ENCODE peak calls at places on chromosomes 5 and 9, in six cellular contexts. A is brain microvascular endothelial cell, Q is tibial nerve, U is neural progenitor cell, R is A673, Y is pancreas. B is an unnamed sample. For H3K36me3, the result is how much of the 10 kb centered on the place peaks cover.

GRCh38 chr5:120372899-120373298 is 91.2 kb upstream of the PRR16 start:
- DNase-seq in A (peak), Q (no peak), U (no peak), R (no peak), Y (no peak), B (no peak)

GRCh38 chr5:42745426-42745825 is 11.2 kb upstream of the CCDC152 start:
- DNase-seq in A (no peak), Q (no peak), U (peak), R (peak), Y (no peak), B (no peak)

GRCh38 chr9:35579130-35579529 is 25.9 kb upstream of the TESK1 start:
- DNase-seq in A (no peak), Q (no peak), U (no peak), R (no peak), Y (no peak), B (no peak)

GRCh38 chr5:36417668-36418067 is 116.0 kb upstream of the RANBP3L start:
- DNase-seq in A (no peak), Q (no peak), U (no peak), R (no peak), Y (no peak), B (no peak)

GRCh38 chr9:99274511-99274910 is 52.4 kb downstream of the SEC61B start:
- DNase-seq in A (no peak), Q (no peak), U (no peak), R (no peak), Y (no peak), B (no peak)

GRCh38 chr9:16612627-16613026 is 257.8 kb downstream of the BNC2 start:
- DNase-seq in A (no peak), Q (no peak), U (no peak), R (no peak), Y (no peak), B (no peak)

GRCh38 chr5:96381526-96381925 is 51.5 kb downstream of the PCSK1 start:
- DNase-seq in A (no peak), Q (no peak), U (peak), R (no peak), Y (no peak), B (no peak)

GRCh38 chr9:70802206-70802605 is 319.2 kb downstream of the TRPM3 start:
- DNase-seq in A (peak), Q (no peak), U (no peak), R (no peak), Y (no peak), B (no peak)

GRCh38 chr5:77777281-77777892 is 1.2 kb upstream of the TBCA start:
- DNase-seq in A (no peak), Q (no peak), U (no peak), R (no peak), Y (no peak), B (no peak)

GRCh38 chr5:76723266-76723665 is 7.3 kb downstream of the F2R start:
- DNase-seq in A (no peak), Q (no peak), U (no peak), R (no peak), Y (no peak), B (no peak)

GRCh38 chr5:116575635-116576042 is 1.0 kb upstream of the SEMA6A start:
- DNase-seq in A (no peak), Q (no peak), U (peak), R (peak), Y (no peak), B (no peak)

GRCh38 chr5:55446690-55447351 is 87.9 kb downstream of the PLPP1 start:
- DNase-seq in A (no peak), Q (no peak), U (no peak), R (no peak), Y (no peak), B (no peak)

GRCh38 chr5:68460147-68460760 is 244.7 kb downstream of the PIK3R1 start:
- DNase-seq in A (peak), Q (peak), U (peak), R (peak), Y (no peak), B (peak)

GRCh38 chr9:95462419-95463121 is 54.2 kb downstream of the PTCH1 start:
- DNase-seq in A (peak), Q (peak), U (peak), R (peak), Y (no peak), B (peak)

GRCh38 chr9:125700791-125701190 is 6.2 kb downstream of the MAPKAP1 start:
- DNase-seq in A (no peak), Q (no peak), U (no peak), R (no peak), Y (no peak), B (no peak)

GRCh38 chr9:129752915-129753724 is at the start of gene PTGES:
- DNase-seq in A (peak), Q (peak), U (peak), R (peak), Y (peak), B (peak)

GRCh38 chr9:135501261-135502167 is 1.0 kb downstream of the MRPS2 start:
- DNase-seq in A (no peak), Q (no peak), U (no peak), R (no peak), Y (no peak), B (no peak)

GRCh38 chr5:14125262-14125661 is 17.9 kb upstream of the TRIO start:
- DNase-seq in A (no peak), Q (no peak), U (no peak), R (no peak), Y (no peak), B (no peak)

GRCh38 chr9:96320749-96321280 is 18.8 kb upstream of the HSD17B3 start:
- DNase-seq in A (no peak), Q (no peak), U (peak), R (no peak), Y (no peak), B (no peak)

GRCh38 chr5:95620870-95621838 is 1.3 kb downstream of the GPR150 start:
- DNase-seq in A (no peak), Q (no peak), U (peak), R (peak), Y (peak), B (no peak)

GRCh38 chr5:32061236-32061635 is 112.9 kb downstream of the GOLPH3 start:
- DNase-seq in A (no peak), Q (no peak), U (no peak), R (no peak), Y (no peak), B (no peak)

GRCh38 chr5:125396462-125396861 is 650.0 kb upstream of the ZNF608 start:
- DNase-seq in A (no peak), Q (no peak), U (no peak), R (no peak), Y (no peak), B (no peak)

GRCh38 chr9:83959061-83959460 is 21.0 kb downstream of the HNRNPK start:
- DNase-seq in A (peak), Q (no peak), U (no peak), R (no peak), Y (no peak), B (peak)

GRCh38 chr5:79109527-79110492 is 1.8 kb upstream of the BHMT start:
- DNase-seq in A (no peak), Q (peak), U (peak), R (no peak), Y (no peak), B (no peak)

GRCh38 chr5:94422819-94423218 is 195.6 kb downstream of the KIAA0825 start:
- DNase-seq in A (peak), Q (no peak), U (peak), R (peak), Y (no peak), B (peak)

GRCh38 chr9:63817622-63818518 is 1467.1 kb downstream of the FOXD4L5 start:
- DNase-seq in A (peak), Q (no peak), U (peak), R (peak), Y (peak), B (no peak)

GRCh38 chr9:88814521-88815101 is 176.7 kb upstream of the S1PR3 start:
- DNase-seq in A (peak), Q (no peak), U (no peak), R (peak), Y (no peak), B (no peak)

GRCh38 chr5:175123542-175123941 is 320.4 kb downstream of the DRD1 start:
- DNase-seq in A (no peak), Q (no peak), U (no peak), R (no peak), Y (no peak), B (no peak)

GRCh38 chr5:134906811-134907210 is 1.9 kb downstream of the PCBD2 start:
- DNase-seq in A (no peak), Q (no peak), U (no peak), R (no peak), Y (no peak), B (no peak)

GRCh38 chr9:113152699-113153098 is 1.9 kb downstream of the SLC31A2 start:
- DNase-seq in A (no peak), Q (no peak), U (no peak), R (no peak), Y (no peak), B (no peak)

GRCh38 chr9:130451509-130452388 is 7.0 kb downstream of the ASS1 start:
- DNase-seq in A (peak), Q (peak), U (no peak), R (peak), Y (peak), B (peak)

GRCh38 chr5:45604092-45604491 is 92.1 kb downstream of the HCN1 start:
- DNase-seq in A (no peak), Q (no peak), U (no peak), R (no peak), Y (no peak), B (no peak)

GRCh38 chr9:109418827-109419226 is 79.3 kb downstream of the PTPN3 start:
- DNase-seq in A (no peak), Q (no peak), U (peak), R (no peak), Y (no peak), B (peak)
- H3K4me3 ChIP-seq in A (no peak), Q (no peak), U (no peak), R (no peak), Y (no peak), B (no peak)

GRCh38 chr9:93826905-93827544 is 128.1 kb downstream of the BARX1 start:
- DNase-seq in A (no peak), Q (no peak), U (no peak), R (no peak), Y (no peak), B (no peak)

GRCh38 chr9:93825348-93826115 is 129.6 kb downstream of the BARX1 start:
- DNase-seq in A (no peak), Q (no peak), U (no peak), R (no peak), Y (no peak), B (no peak)

GRCh38 chr9:93824386-93825294 is 130.5 kb downstream of the BARX1 start:
- DNase-seq in A (no peak), Q (no peak), U (no peak), R (no peak), Y (no peak), B (no peak)

GRCh38 chr9:93827545-93828330 is 127.4 kb downstream of the BARX1 start:
- DNase-seq in A (peak), Q (no peak), U (peak), R (peak), Y (peak), B (no peak)

DNA sequence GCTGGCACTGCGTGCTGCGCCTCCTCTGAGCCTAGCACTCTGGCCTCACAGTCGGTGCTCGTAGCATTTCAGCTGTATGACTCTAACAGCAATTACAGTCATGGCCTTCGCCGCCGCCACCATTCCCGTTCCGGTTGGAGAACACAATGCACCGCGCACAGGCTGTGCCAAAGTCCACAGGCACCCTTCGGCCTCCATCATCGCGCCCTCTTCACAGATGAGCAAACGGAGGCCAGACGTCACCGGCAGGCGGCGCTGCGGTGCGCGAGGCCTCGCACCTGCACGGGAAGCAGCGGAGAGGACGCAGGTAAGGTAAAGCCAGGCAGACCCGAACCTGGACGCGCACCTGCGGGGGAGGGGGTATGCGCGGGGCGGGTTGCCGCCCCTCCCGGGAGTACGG is 128.9 kb downstream of the BARX1 start:
- DNase-seq in A (no peak), Q (no peak), U (no peak), R (no peak), Y (peak), B (no peak)
- TF ChIP-seq CTCF in A (peak), Q (no peak), U (peak), R (peak), Y (no peak), B (peak)

GRCh38 chr9:15176821-15177220 is 130.2 kb downstream of the TTC39B start:
- DNase-seq in A (no peak), Q (no peak), U (no peak), R (no peak), Y (no peak), B (no peak)
- H3K36me3 ChIP-seq in A (under half), Q (under half), U (under half), R (under half), Y (under half), B (under half)

DNA sequence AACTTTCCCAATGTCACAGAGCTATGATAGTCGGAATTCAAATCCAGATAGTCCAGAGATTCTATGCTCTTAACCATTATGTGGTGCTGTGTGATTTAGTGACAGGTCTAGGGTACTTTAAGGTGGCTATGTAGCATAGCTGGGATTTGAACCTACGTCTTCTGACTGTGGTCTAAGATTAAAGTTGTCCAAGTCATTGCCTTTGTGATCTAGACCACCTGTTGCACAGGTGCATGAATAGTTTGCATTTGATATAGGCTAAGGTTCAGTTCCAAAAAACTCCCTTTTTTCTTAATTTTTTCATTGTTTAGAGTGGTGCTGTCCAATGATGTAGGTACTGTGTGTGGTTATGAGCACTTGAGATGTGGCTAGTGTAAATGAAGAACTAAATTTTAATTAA is 2.5 kb downstream of the PAIP2 start:
- DNase-seq in A (no peak), Q (no peak), U (no peak), R (no peak), Y (no peak), B (no peak)
- H3K4me3 ChIP-seq in A (no peak), Q (no peak), U (peak), R (no peak), Y (no peak), B (no peak)

B was measured in kidney epithelial cell.